ENCODE peak calls at places on chromosomes 13 and 19, in seven cellular contexts. R, I, A, V, L, H and F are unnamed samples.

GRCh38 chr13:93309886-93310520 is 83.4 kb downstream of the GPC6 start:
- DNase-seq in V (no peak), L (no peak), H (no peak), I (no peak), A (no peak), R (no peak), F (peak; percentile 75)

GRCh38 chr13:29550589-29550988 is 44.9 kb downstream of the SLC7A1 start:
- DNase-seq in V (no peak), R (no peak), L (no peak), A (no peak), I (no peak), H (no peak), F (no peak)

GRCh38 chr19:40252395-40252794 is 25.9 kb upstream of the CCNP start:
- DNase-seq in I (no peak), V (no peak), A (no peak), L (no peak), R (no peak), H (no peak), F (no peak)

GRCh38 chr13:40983725-40984669 is 35.1 kb downstream of the ELF1 start:
- DNase-seq in L (no peak), V (no peak), I (no peak), R (no peak), A (no peak), H (no peak), F (peak; percentile 20)

GRCh38 chr19:5298502-5298901 is 42.1 kb downstream of the PTPRS start:
- DNase-seq in A (peak; percentile 74), L (no peak), I (no peak), H (no peak), V (no peak), R (no peak), F (peak; percentile 49)

GRCh38 chr13:37681295-37682032 is 82.9 kb upstream of the POSTN start:
- DNase-seq in V (no peak), H (no peak), I (no peak), A (no peak), R (no peak), L (peak; percentile 79), F (no peak)

GRCh38 chr19:8363803-8364771 is at the start of gene ANGPTL4:
- DNase-seq in V (peak; percentile 53), I (no peak), L (no peak), A (peak; percentile 77), H (peak; percentile 31), R (peak; percentile 3), F (peak; percentile 41)

GRCh38 chr13:34608326-34608725 is 333.7 kb upstream of the NBEA start:
- DNase-seq in R (no peak), A (no peak), H (no peak), I (no peak), V (no peak), L (no peak), F (no peak)

GRCh38 chr13:46229251-46229650 is 17.5 kb downstream of the LRRC63 start:
- DNase-seq in A (no peak), V (no peak), H (no peak), R (no peak), I (no peak), L (no peak), F (no peak)

GRCh38 chr13:93559718-93560117 is 333.1 kb downstream of the GPC6 start:
- DNase-seq in H (no peak), I (peak; percentile 0), L (no peak), V (no peak), R (no peak), A (no peak), F (peak; percentile 93)

GRCh38 chr19:50792852-50793250 is 2.6 kb downstream of the ACP4 start:
- DNase-seq in V (no peak), L (no peak), R (no peak), H (no peak), I (no peak), A (no peak), F (no peak)

GRCh38 chr13:46315036-46315435 is 72.0 kb downstream of the RUBCNL start:
- DNase-seq in V (no peak), I (no peak), L (no peak), R (no peak), H (no peak), A (no peak), F (no peak)

GRCh38 chr13:67416047-67416925 is 186.2 kb upstream of the PCDH9 start:
- DNase-seq in H (no peak), L (no peak), V (no peak), R (no peak), A (peak; percentile 58), I (peak; percentile 4), F (no peak)

GRCh38 chr19:51339313-51339686 is 2.6 kb downstream of the VSIG10L start:
- DNase-seq in A (no peak), R (no peak), H (no peak), I (no peak), V (no peak), L (no peak), F (no peak)

GRCh38 chr13:44397766-44398223 is 24.2 kb downstream of the SERP2 start:
- DNase-seq in V (no peak), I (no peak), A (no peak), L (no peak), R (no peak), H (no peak), F (no peak)

GRCh38 chr13:31207630-31208549 is 8.1 kb downstream of the B3GLCT start:
- DNase-seq in L (no peak), H (no peak), I (no peak), V (no peak), A (no peak), R (no peak), F (no peak)

GRCh38 chr13:73556902-73557301 is 498.1 kb downstream of the KLF5 start:
- DNase-seq in I (no peak), A (no peak), V (no peak), H (no peak), L (no peak), R (no peak), F (peak; percentile 25)

GRCh38 chr19:10226021-10226375 is 5.1 kb downstream of the S1PR2 start:
- DNase-seq in L (no peak), R (no peak), A (no peak), H (no peak), V (no peak), I (no peak), F (no peak)

GRCh38 chr13:23159587-23160240 is 21.1 kb upstream of the SGCG start:
- DNase-seq in I (no peak), L (no peak), V (no peak), H (no peak), A (no peak), R (no peak), F (no peak)

GRCh38 chr13:26847281-26847680 is 86.7 kb upstream of the GPR12 start:
- DNase-seq in I (no peak), H (no peak), V (no peak), L (no peak), A (no peak), R (no peak), F (no peak)

GRCh38 chr19:5104871-5105351 is 136.0 kb downstream of the KDM4B start:
- DNase-seq in V (no peak), R (no peak), L (no peak), A (peak; percentile 88), I (no peak), H (no peak), F (no peak)

DNA sequence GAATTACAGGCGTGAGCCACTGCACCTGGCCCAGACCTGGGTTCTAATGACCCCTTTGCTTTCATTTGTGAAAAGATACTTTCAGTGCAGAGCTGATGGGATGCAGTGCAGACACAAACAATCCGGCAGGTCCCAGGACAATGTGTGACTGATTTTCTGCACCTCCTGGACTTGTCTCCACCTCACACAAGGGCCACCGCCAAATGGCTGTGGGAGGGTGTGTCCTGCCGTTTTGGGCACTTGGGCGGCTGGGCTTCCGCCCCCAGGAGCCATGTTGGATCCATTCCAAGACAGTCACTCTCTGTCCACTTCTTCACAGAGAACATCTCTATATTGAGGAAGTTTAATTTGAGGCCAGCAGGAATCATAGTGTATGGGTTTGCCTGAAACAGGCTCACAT is 112.3 kb upstream of the ZNF507 start:
- DNase-seq in L (no peak), R (no peak), A (no peak), H (no peak), I (no peak), V (no peak), F (no peak)
- H3K27me3 ChIP-seq in L (no peaks in the 10 kb centered on the region), R (no peaks in the 10 kb centered on the region), A (peaks cover 8% of the 10 kb centered on the region), H (no peaks in the 10 kb centered on the region), I (no peaks in the 10 kb centered on the region), V (no peaks in the 10 kb centered on the region), F (no peaks in the 10 kb centered on the region)

DNA sequence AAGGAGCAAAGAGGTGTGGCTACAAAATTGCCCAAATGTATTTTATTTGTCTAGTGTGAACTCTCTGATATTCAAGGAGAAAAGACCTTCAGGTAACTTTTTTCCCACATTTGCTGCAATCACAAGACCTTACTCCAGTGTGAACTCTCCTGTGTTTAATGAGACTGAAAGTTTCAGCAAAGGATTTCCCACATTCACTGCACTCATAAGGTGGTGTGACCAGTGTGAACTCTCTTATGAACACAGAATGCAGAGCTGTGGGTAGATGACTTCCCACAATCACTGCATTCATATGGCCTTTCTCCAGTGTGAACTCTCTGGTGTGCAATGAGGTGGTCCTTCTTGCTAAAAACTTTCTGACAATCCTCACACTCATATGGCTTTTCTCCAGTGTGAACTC is 16.4 kb downstream of the ZNF814 start:
- DNase-seq in A (no peak), L (no peak), R (no peak), H (no peak), I (no peak), V (no peak), F (no peak)
- H3K36me3 ChIP-seq in A (peaks cover 10% of the 10 kb centered on the region), L (peaks cover 6% of the 10 kb centered on the region), R (peaks cover 13% of the 10 kb centered on the region), H (no peaks in the 10 kb centered on the region), I (no peaks in the 10 kb centered on the region), V (peaks cover 10% of the 10 kb centered on the region), F (peaks cover 4% of the 10 kb centered on the region)

GRCh38 chr19:41958367-41959055 is 610 bp downstream of the RABAC1 start:
- DNase-seq in H (peak; percentile 94), V (peak; percentile 59), I (no peak), R (peak; percentile 67), L (no peak), A (peak; percentile 93), F (peak; percentile 54)

GRCh38 chr19:41956621-41957020 is 2.5 kb downstream of the RABAC1 start:
- DNase-seq in I (no peak), V (no peak), R (no peak), L (no peak), A (no peak), H (no peak), F (no peak)

GRCh38 chr19:41957838-41958366 is 1.2 kb downstream of the RABAC1 start:
- DNase-seq in R (no peak), I (peak; percentile 41), L (peak; percentile 26), V (no peak), H (peak; percentile 56), A (peak; percentile 78), F (peak; percentile 81)

GRCh38 chr19:41955521-41955920 is 3.6 kb downstream of the RABAC1 start:
- DNase-seq in V (no peak), I (no peak), L (no peak), A (no peak), H (no peak), R (no peak), F (no peak)

GRCh38 chr19:41957161-41957837 is 1.8 kb downstream of the RABAC1 start:
- DNase-seq in L (no peak), R (no peak), A (no peak), H (no peak), V (no peak), I (no peak), F (no peak)
- H3K4me3 ChIP-seq in L (no peak overlapping the region), R (no peak overlapping the region), A (no peak overlapping the region), H (no peak overlapping the region), V (no peak overlapping the region), I (peak overlapping the region; percentile 14), F (no peak overlapping the region)

DNA sequence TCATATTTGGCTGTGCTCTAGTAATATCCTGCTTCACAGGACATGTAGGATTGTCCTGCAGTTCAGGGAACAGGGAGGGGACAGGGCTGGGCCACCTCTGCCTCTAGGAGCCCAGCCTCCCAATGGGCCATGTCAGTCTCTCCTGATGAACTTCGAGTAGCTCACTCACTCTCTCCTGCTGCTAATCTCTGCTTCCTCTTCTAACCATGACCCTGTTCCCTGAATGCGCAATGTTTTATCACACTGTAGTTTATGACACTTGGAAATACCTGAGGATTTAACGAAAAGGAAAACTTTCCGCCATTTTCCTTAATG is 9.2 kb downstream of the PARP4 start:
- DNase-seq in A (no peak), L (no peak), V (no peak), H (no peak), R (no peak), I (no peak), F (no peak)
- H3K27me3 ChIP-seq in A (no peaks in the 10 kb centered on the region), L (no peaks in the 10 kb centered on the region), V (no peaks in the 10 kb centered on the region), H (no peaks in the 10 kb centered on the region), R (no peaks in the 10 kb centered on the region), I (no peaks in the 10 kb centered on the region), F (no peaks in the 10 kb centered on the region)